ENCODE peak calls at places on chromosomes 13 and 19, in ten cellular contexts. K is MM.1S, B is testis, R is A673, I is brain microvascular endothelial cell, W is hepatocyte, F is transverse colon, S is HCT116, Q is tibial nerve, Y is AG04450. U is an unnamed sample.

GRCh38 chr13:45659536-45659935 is 42.6 kb upstream of the CBY2 start:
- DNase-seq in K (no peak), B (no peak), R (no peak), I (no peak), W (no peak), F (no peak), S (no peak), Q (no peak), Y (no peak), U (no peak)

GRCh38 chr13:97015661-97016350 is 21.5 kb upstream of the OXGR1 start:
- DNase-seq in K (peak; percentile 55), B (no peak), R (no peak), I (peak; percentile 26), W (no peak), F (no peak), S (no peak), Q (no peak), Y (no peak), U (no peak)

GRCh38 chr13:30551194-30551593 is 66.5 kb upstream of the USPL1 start:
- DNase-seq in K (peak; percentile 56), B (no peak), R (peak; percentile 56), I (no peak), W (peak; percentile 46), F (no peak), S (peak; percentile 26), Q (no peak), Y (no peak), U (peak; percentile 11)

GRCh38 chr13:111286162-111286561 is 34.3 kb upstream of the TEX29 start:
- DNase-seq in K (no peak), B (no peak), R (no peak), I (no peak), W (no peak), F (no peak), S (no peak), Q (no peak), Y (no peak), U (no peak)

GRCh38 chr13:109256866-109257760 is 529.3 kb downstream of the IRS2 start:
- DNase-seq in K (no peak), B (no peak), R (peak; percentile 56), I (peak; percentile 96), W (peak; percentile 80), F (no peak), S (peak; percentile 78), Q (no peak), Y (peak; percentile 91), U (peak; percentile 100)

GRCh38 chr19:55275851-55276719 is 3.8 kb downstream of the HSPBP1 start:
- DNase-seq in K (peak; percentile 82), B (no peak), R (no peak), I (no peak), W (no peak), F (no peak), S (no peak), Q (no peak), Y (no peak), U (no peak)

GRCh38 chr19:4373601-4374441 is 26.5 kb downstream of the SH3GL1 start:
- DNase-seq in K (no peak), B (no peak), R (no peak), I (no peak), W (no peak), F (no peak), S (no peak), Q (no peak), Y (no peak), U (no peak)

GRCh38 chr13:110471833-110472162 is 89.7 kb downstream of the RAB20 start:
- DNase-seq in K (peak; percentile 46), B (peak; percentile 44), R (no peak), I (peak; percentile 86), W (no peak), F (peak; percentile 60), S (no peak), Q (no peak), Y (no peak), U (no peak)

GRCh38 chr19:3450796-3451411 is 29.4 kb downstream of the SMIM24 start:
- DNase-seq in K (peak; percentile 30), B (peak; percentile 74), R (peak; percentile 67), I (peak; percentile 100), W (peak; percentile 73), F (peak; percentile 61), S (no peak), Q (no peak), Y (peak; percentile 99), U (peak; percentile 95)

GRCh38 chr19:4310247-4311121 is 6.1 kb downstream of the FSD1 start:
- DNase-seq in K (no peak), B (peak; percentile 57), R (no peak), I (no peak), W (no peak), F (peak; percentile 23), S (peak; percentile 57), Q (no peak), Y (no peak), U (no peak)

GRCh38 chr13:107456431-107456830 is 758.9 kb downstream of the LIG4 start:
- DNase-seq in K (no peak), B (no peak), R (no peak), I (no peak), W (no peak), F (no peak), S (no peak), Q (no peak), Y (no peak), U (no peak)

GRCh38 chr13:107452833-107453232 is 762.5 kb downstream of the LIG4 start:
- DNase-seq in K (no peak), B (no peak), R (no peak), I (no peak), W (no peak), F (no peak), S (no peak), Q (no peak), Y (no peak), U (no peak)

GRCh38 chr13:107447591-107447990 is 767.7 kb downstream of the LIG4 start:
- DNase-seq in K (no peak), B (no peak), R (no peak), I (no peak), W (no peak), F (no peak), S (no peak), Q (no peak), Y (no peak), U (no peak)

GRCh38 chr13:107450426-107450825 is 764.9 kb downstream of the LIG4 start:
- DNase-seq in K (no peak), B (no peak), R (peak; percentile 39), I (no peak), W (no peak), F (no peak), S (no peak), Q (no peak), Y (no peak), U (no peak)

GRCh38 chr13:107450931-107451330 is 764.4 kb downstream of the LIG4 start:
- DNase-seq in K (peak; percentile 60), B (no peak), R (peak; percentile 82), I (peak; percentile 99), W (no peak), F (no peak), S (no peak), Q (no peak), Y (peak; percentile 96), U (no peak)
- H3K27ac ChIP-seq in K (no peak overlapping the region), B (no peak overlapping the region), R (no peak overlapping the region), I (peak overlapping the region; percentile 91), W (no peak overlapping the region), F (no peak overlapping the region), S (no peak overlapping the region), Q (no peak overlapping the region), Y (peak overlapping the region; percentile 81), U (no peak overlapping the region)

GRCh38 chr13:81350056-81350455 is 1009.1 kb upstream of the SPRY2 start:
- DNase-seq in K (no peak), B (no peak), R (no peak), I (no peak), W (no peak), F (no peak), S (no peak), Q (no peak), Y (no peak), U (no peak)
- TF ChIP-seq CTCF in K (no peak), B (no peak), R (no peak), I (no peak), W (no peak), F (no peak), S (no peak), Q (no peak), Y (no peak), U (no peak)

DNA sequence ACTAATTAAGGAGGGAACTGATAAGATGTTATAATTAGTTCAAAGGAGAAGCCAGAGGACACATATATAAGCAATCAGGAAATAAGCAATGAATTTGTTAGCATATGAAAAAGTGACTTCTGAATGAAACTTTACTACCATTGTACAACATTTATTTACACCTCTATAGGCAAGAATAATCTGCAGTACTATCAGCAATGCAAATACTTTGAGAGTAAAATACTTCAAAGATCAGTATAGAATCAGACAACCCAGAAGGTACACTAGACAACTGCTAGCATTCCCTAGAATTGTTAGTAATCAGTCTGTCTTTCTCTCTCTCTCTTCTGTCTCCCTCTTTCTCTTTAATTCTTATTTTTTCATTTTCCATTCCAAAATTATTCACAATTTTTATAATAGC is 196.8 kb upstream of the ATXN8OS start:
- DNase-seq in K (no peak), B (no peak), R (no peak), I (no peak), W (no peak), F (no peak), S (no peak), Q (no peak), Y (no peak), U (no peak)
- H3K27ac ChIP-seq in K (no peak overlapping the region), B (no peak overlapping the region), R (no peak overlapping the region), I (no peak overlapping the region), W (no peak overlapping the region), F (no peak overlapping the region), S (no peak overlapping the region), Q (no peak overlapping the region), Y (no peak overlapping the region), U (no peak overlapping the region)

GRCh38 chr13:65965496-65965895 is 1264.6 kb downstream of the PCDH9 start:
- DNase-seq in K (no peak), B (no peak), R (no peak), I (peak; percentile 24), W (no peak), F (no peak), S (no peak), Q (no peak), Y (no peak), U (peak; percentile 10)

GRCh38 chr13:65964672-65965071 is 1265.5 kb downstream of the PCDH9 start:
- DNase-seq in K (no peak), B (no peak), R (no peak), I (peak; percentile 55), W (no peak), F (no peak), S (no peak), Q (no peak), Y (no peak), U (no peak)

GRCh38 chr13:65971541-65971940 is 1258.6 kb downstream of the PCDH9 start:
- DNase-seq in K (no peak), B (no peak), R (no peak), I (no peak), W (no peak), F (no peak), S (no peak), Q (no peak), Y (no peak), U (no peak)

DNA sequence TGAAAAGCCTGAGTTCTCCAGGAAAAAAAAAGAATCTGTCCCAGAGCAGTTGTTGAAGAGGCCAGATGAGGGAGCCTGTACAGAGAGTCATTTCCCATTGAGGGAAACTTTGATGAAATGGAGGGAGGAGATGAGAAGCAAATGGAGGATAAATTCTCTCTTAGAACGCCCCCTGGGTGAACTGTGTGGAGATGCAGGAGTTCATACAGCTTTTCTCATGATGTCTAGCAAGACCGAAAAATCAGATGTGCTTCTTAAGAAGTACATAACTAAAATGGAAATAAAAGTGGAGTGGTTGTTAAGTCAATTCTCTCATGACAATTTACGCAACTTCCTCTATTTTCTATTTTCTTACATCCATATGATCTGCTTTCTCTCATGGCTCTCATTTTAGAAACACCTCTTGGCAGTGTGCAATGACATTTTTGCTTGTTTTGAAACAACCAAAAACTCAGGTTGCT is 1263.1 kb downstream of the PCDH9 start:
- DNase-seq in K (no peak), B (peak; percentile 46), R (peak; percentile 70), I (peak; percentile 55), W (peak; percentile 44), F (no peak), S (peak; percentile 60), Q (no peak), Y (no peak), U (peak; percentile 35)
- TF ChIP-seq CTCF in K (peak; percentile 4), B (peak; percentile 30), R (peak; percentile 52), I (peak; percentile 59), W (peak; percentile 38), F (no peak), S (peak; percentile 70), Q (no peak), Y (peak; percentile 48), U (peak; percentile 66)